ENCODE peak calls at places on chromosomes 2 and 18, in four cellular contexts. R, A, J and D are unnamed samples.

GRCh38 chr18:48017625-48018024 is 87.2 kb upstream of the SMAD2 start:
- DNase-seq in R (no peak), A (no peak), J (no peak), D (no peak)

GRCh38 chr2:86308356-86308755 is 29.1 kb downstream of the REEP1 start:
- DNase-seq in R (no peak), A (no peak), J (no peak), D (no peak)

GRCh38 chr2:42245392-42245791 is 76.2 kb downstream of the EML4 start:
- DNase-seq in R (no peak), A (no peak), J (no peak), D (no peak)

GRCh38 chr2:161122772-161123530 is 37.3 kb upstream of the TANK start:
- DNase-seq in R (peak; percentile 88), A (peak; percentile 94), J (no peak), D (peak; percentile 93)

GRCh38 chr2:83850071-83850725 is 608.9 kb downstream of the SUCLG1 start:
- DNase-seq in R (no peak), A (peak; percentile 29), J (no peak), D (peak; percentile 75)

GRCh38 chr2:47945036-47945781 is 38.9 kb upstream of the FBXO11 start:
- DNase-seq in R (no peak), A (no peak), J (no peak), D (no peak)

GRCh38 chr2:133414486-133415209 is 153.6 kb downstream of the NCKAP5 start:
- DNase-seq in R (peak; percentile 28), A (peak; percentile 35), J (no peak), D (no peak)

GRCh38 chr18:79542876-79543750 is 136.5 kb upstream of the CTDP1 start:
- DNase-seq in R (no peak), A (no peak), J (no peak), D (no peak)

GRCh38 chr2:29485631-29486030 is 370.4 kb downstream of the CLIP4 start:
- DNase-seq in R (no peak), A (no peak), J (no peak), D (no peak)

GRCh38 chr2:54161660-54162059 is 46.2 kb downstream of the ACYP2 start:
- DNase-seq in R (peak; percentile 9), A (peak; percentile 19), J (no peak), D (no peak)

GRCh38 chr18:79595876-79596374 is 83.7 kb upstream of the CTDP1 start:
- DNase-seq in R (no peak), A (no peak), J (no peak), D (no peak)

GRCh38 chr2:85763831-85764230 is 10.0 kb downstream of the ATOH8 start:
- DNase-seq in R (no peak), A (no peak), J (no peak), D (no peak)

GRCh38 chr2:147501973-147502372 is 342.9 kb upstream of the ACVR2A start:
- DNase-seq in R (peak; percentile 28), A (no peak), J (no peak), D (no peak)

GRCh38 chr2:188193230-188193629 is 98.4 kb upstream of the GULP1 start:
- DNase-seq in R (peak; percentile 55), A (no peak), J (no peak), D (peak; percentile 88)

GRCh38 chr18:55338955-55339662 is 248.9 kb downstream of the TCF4 start:
- DNase-seq in R (no peak), A (no peak), J (no peak), D (peak; percentile 6)

GRCh38 chr2:2134037-2134436 is 197.0 kb downstream of the MYT1L start:
- DNase-seq in R (no peak), A (no peak), J (no peak), D (no peak)
- TF ChIP-seq CTCF in R (peak; percentile 10), A (no peak), J (no peak), D (no peak)

GRCh38 chr18:7152485-7152884 is 34.9 kb upstream of the LAMA1 start:
- DNase-seq in R (no peak), A (no peak), J (no peak), D (no peak)
- H3K4me3 ChIP-seq in R (no peak overlapping the region), A (no peak overlapping the region), J (no peak overlapping the region), D (no peak overlapping the region)

DNA sequence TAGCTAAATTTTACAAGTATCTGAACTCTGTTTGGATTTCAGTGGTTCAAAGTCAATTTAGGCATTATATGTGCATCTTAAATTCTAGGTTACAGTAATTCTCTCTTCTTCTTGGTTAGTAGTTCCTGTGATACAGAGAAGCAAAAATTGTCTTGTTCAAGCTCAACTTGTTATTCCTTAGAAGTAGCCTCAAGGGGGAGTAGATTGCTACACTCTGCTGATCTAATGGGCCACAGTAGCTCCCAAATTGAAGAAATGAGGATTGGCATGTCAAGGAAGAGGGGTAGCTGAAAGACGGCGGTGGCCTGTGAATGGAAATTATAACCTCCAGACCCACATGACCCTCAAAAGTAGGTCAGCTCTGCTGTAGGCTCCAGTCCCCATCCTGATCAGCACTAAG is 334.7 kb downstream of the HRH4 start:
- DNase-seq in R (no peak), A (no peak), J (no peak), D (no peak)
- TF ChIP-seq CTCF in R (no peak), A (no peak), J (peak; percentile 9), D (no peak)

DNA sequence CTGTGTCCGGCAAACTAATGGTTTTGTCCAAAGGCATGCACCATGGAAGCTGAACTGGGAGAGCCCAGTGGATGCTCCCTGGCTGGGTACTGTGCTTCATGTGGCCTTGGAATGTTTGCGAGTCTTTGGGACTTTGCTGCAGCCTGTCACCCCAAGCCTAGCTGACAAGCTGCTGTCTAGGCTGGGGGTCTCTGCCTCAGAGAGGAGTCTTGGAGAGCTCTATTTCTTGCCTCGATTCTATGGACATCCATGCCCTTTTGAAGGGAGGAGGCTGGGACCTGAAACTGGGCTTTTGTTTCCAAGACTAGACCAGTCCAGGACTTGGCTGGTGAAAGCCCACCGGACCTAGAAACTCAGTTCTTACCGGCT is 1.7 kb downstream of the MARS2 start:
- DNase-seq in R (no peak), A (no peak), J (peak; percentile 31), D (no peak)
- H3K4me3 ChIP-seq in R (peak overlapping the region; percentile 91), A (peak overlapping the region; percentile 86), J (peak overlapping the region; percentile 67), D (peak overlapping the region; percentile 89)

GRCh38 chr18:73840319-73841065 is 307.1 kb downstream of the FBXO15 start:
- DNase-seq in R (no peak), A (no peak), J (peak; percentile 8), D (no peak)
- TF ChIP-seq CTCF in R (no peak), A (no peak), J (no peak), D (no peak)

GRCh38 chr2:106867231-106867943 is 18.6 kb downstream of the ST6GAL2 start:
- DNase-seq in R (no peak), A (no peak), J (peak; percentile 54), D (no peak)
- H3K4me3 ChIP-seq in R (no peak overlapping the region), A (no peak overlapping the region), J (no peak overlapping the region), D (no peak overlapping the region)

DNA sequence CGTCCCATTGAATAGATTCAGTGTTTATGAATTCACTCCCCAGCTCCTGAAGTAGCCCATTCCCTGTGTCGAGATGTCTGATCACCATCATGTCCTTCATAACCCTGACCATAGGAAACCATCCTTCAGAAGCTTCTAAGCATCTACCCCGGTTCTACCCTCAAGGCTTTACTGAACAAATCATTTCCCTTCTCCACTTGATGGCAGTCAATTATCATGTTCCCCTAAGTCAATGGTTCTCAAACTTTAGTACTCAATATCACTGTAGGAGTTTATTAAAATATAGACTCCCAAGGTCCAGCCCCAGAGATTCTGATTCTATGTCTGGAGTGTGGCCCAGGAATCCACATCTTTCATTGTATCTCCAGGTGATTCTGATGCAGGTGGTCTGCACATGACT is 228.4 kb upstream of the SP5 start:
- DNase-seq in R (no peak), A (no peak), J (no peak), D (no peak)
- TF ChIP-seq CTCF in R (no peak), A (no peak), J (no peak), D (no peak)

GRCh38 chr2:46306988-46307655 is 9.9 kb downstream of the EPAS1 start:
- DNase-seq in R (peak; percentile 45), A (no peak), J (no peak), D (no peak)
- H3K4me3 ChIP-seq in R (peak overlapping the region; percentile 41), A (no peak overlapping the region), J (no peak overlapping the region), D (no peak overlapping the region)